ENCODE peak calls at places on chromosome 2, in five cellular contexts. Y is right lobe of liver, R is NB4, X is gastrocnemius medialis, P is tibial nerve. T is an unnamed sample.

GRCh38 chr2:18498531-18498930 is 61.9 kb downstream of the RDH14 start:
- DNase-seq in Y (no peak), R (no peak), X (no peak), P (no peak), T (no peak)

GRCh38 chr2:46849741-46850474 is 65.7 kb downstream of the MCFD2 start:
- DNase-seq in Y (no peak), R (no peak), X (no peak), P (no peak), T (peak)

GRCh38 chr2:187580462-187581124 is 26.4 kb upstream of the TFPI start:
- DNase-seq in Y (no peak), R (peak), X (no peak), P (no peak), T (no peak)

GRCh38 chr2:2872713-2873449 is 504.7 kb downstream of the EIPR1 start:
- DNase-seq in Y (no peak), R (no peak), X (no peak), P (no peak), T (no peak)

GRCh38 chr2:179050735-179051134 is 798 bp upstream of the CCDC141 start:
- DNase-seq in Y (no peak), R (no peak), X (no peak), P (no peak), T (no peak)

GRCh38 chr2:47735046-47735445 is 47.9 kb upstream of the MSH6 start:
- DNase-seq in Y (no peak), R (no peak), X (no peak), P (no peak), T (no peak)

GRCh38 chr2:146123256-146123655 is 1603.3 kb upstream of the ZEB2 start:
- DNase-seq in Y (no peak), R (no peak), X (no peak), P (no peak), T (no peak)

GRCh38 chr2:236507393-236508085 is 62.1 kb upstream of the ACKR3 start:
- DNase-seq in Y (no peak), R (no peak), X (no peak), P (no peak), T (no peak)

GRCh38 chr2:37816036-37816435 is 109.1 kb upstream of the RMDN2 start:
- DNase-seq in Y (no peak), R (no peak), X (no peak), P (no peak), T (no peak)

GRCh38 chr2:144166743-144167142 is 353.2 kb downstream of the ZEB2 start:
- DNase-seq in Y (no peak), R (no peak), X (no peak), P (no peak), T (no peak)

GRCh38 chr2:138209009-138209408 is 244.7 kb downstream of the HNMT start:
- DNase-seq in Y (no peak), R (no peak), X (no peak), P (no peak), T (no peak)

GRCh38 chr2:170605862-170606261 is 109.3 kb upstream of the SP5 start:
- DNase-seq in Y (no peak), R (no peak), X (no peak), P (no peak), T (no peak)

GRCh38 chr2:11145350-11145749 is 9.9 kb upstream of the SLC66A3 start:
- DNase-seq in Y (no peak), R (peak), X (no peak), P (no peak), T (no peak)

GRCh38 chr2:96144481-96145027 is 686 bp downstream of the DUSP2 start:
- DNase-seq in Y (no peak), R (peak), X (no peak), P (no peak), T (no peak)

GRCh38 chr2:120291464-120292311 is 39.0 kb downstream of the RALB start:
- DNase-seq in Y (no peak), R (no peak), X (no peak), P (no peak), T (no peak)

GRCh38 chr2:143629344-143629743 is 500.1 kb downstream of the ARHGAP15 start:
- DNase-seq in Y (no peak), R (peak), X (no peak), P (no peak), T (no peak)

GRCh38 chr2:188599140-188599539 is 307.5 kb downstream of the GULP1 start:
- DNase-seq in Y (no peak), R (no peak), X (no peak), P (no peak), T (no peak)

GRCh38 chr2:217873371-217873770 is 129.4 kb downstream of the TNS1 start:
- DNase-seq in Y (no peak), R (no peak), X (no peak), P (no peak), T (no peak)

GRCh38 chr2:44290271-44290670 is 15.0 kb downstream of the SLC3A1 start:
- DNase-seq in Y (no peak), R (no peak), X (no peak), P (no peak), T (no peak)

GRCh38 chr2:112600634-112601033 is 16.2 kb downstream of the CHCHD5 start:
- DNase-seq in Y (no peak), R (no peak), X (no peak), P (no peak), T (no peak)

GRCh38 chr2:231957913-231958763 is 3.4 kb upstream of the DIS3L2 start:
- DNase-seq in Y (no peak), R (no peak), X (no peak), P (no peak), T (no peak)

GRCh38 chr2:237700583-237701032 is 73.2 kb downstream of the LRRFIP1 start:
- DNase-seq in Y (no peak), R (peak), X (peak), P (no peak), T (peak)

GRCh38 chr2:3293221-3293620 is 84.4 kb downstream of the EIPR1 start:
- DNase-seq in Y (peak), R (no peak), X (no peak), P (no peak), T (no peak)

GRCh38 chr2:241763551-241764271 is 12.9 kb upstream of the GAL3ST2 start:
- DNase-seq in Y (no peak), R (peak), X (peak), P (no peak), T (no peak)

GRCh38 chr2:74587664-74588277 is 33.3 kb downstream of the DOK1 start:
- DNase-seq in Y (peak), R (peak), X (peak), P (peak), T (peak)

GRCh38 chr2:202064206-202064880 is 8.7 kb upstream of the KIAA2012 start:
- DNase-seq in Y (no peak), R (peak), X (no peak), P (no peak), T (no peak)

GRCh38 chr2:121346407-121346806 is 61.4 kb upstream of the TFCP2L1 start:
- DNase-seq in Y (no peak), R (no peak), X (no peak), P (no peak), T (no peak)

GRCh38 chr2:2574401-2575184 is 243.5 kb upstream of the MYT1L start:
- DNase-seq in Y (no peak), R (no peak), X (no peak), P (no peak), T (no peak)

DNA sequence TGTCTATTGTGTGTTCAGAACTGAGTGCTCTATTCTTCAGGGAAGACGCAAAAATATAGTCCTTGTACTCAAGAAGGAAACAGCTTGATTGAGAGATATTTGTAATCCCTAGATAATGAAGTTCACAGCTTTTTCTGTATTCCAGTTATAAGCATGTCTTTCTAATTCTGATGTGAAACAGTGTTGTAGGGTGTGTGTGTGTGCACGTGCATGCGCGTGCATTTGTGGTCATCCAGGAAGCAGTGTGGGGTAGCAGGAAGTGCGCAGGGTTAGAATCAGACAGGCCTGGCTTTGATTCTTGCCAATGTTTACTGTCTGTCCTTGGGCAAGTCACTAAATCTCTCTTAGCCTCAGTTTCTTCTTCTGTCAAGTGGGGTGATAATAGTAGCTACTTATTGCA is 87.9 kb downstream of the NPAS2 start:
- DNase-seq in Y (no peak), R (no peak), X (no peak), P (no peak), T (no peak)
- TF ChIP-seq CTCF in Y (no peak), R (no peak), X (no peak), P (no peak), T (no peak)

DNA sequence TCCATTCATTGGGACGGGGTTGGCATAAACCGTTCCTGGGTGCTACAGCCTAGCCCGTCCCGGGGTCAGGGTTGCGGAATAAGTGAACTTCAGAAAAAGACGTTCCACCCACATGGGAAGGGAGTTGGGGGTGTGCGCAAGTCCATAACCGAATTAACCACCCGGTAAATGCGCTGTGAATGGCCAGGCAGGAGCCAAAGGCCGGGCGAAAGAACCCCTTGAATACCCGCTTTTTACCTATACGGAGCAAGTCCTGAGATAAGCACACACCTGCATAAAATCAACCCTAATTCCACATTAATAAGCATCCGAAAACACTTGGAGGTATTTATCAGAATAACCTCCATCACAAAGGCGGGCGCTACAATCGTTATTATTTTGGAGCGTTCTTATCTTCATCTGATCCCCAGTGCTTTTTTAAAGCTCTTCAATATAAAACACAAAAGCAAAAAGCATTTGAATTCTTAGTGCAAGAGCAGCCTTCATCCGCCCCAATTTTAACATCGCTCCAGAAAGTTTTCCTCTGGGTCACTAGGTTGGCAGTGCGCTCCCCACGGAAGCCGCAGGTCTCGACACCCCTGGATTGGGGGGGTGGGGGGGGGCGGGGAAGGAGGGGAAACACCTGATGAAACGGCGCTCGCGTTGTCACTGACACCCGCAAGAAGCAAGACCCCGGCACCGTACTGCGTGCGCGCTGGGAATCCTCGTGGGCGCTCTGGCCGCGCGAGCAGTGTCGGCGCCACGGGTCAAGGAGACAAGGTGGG is 1.2 kb downstream of the SATB2 start:
- DNase-seq in Y (no peak), R (peak), X (no peak), P (no peak), T (no peak)
- H3K4me3 ChIP-seq in Y (peak), R (peak), X (peak), P (peak), T (peak)

GRCh38 chr2:12152888-12153287 is 406.5 kb downstream of the LPIN1 start:
- DNase-seq in Y (no peak), R (no peak), X (no peak), P (no peak), T (no peak)

GRCh38 chr2:12151716-12152115 is 405.3 kb downstream of the LPIN1 start:
- DNase-seq in Y (no peak), R (no peak), X (no peak), P (no peak), T (no peak)

GRCh38 chr2:12155308-12156061 is 409.1 kb downstream of the LPIN1 start:
- DNase-seq in Y (no peak), R (no peak), X (peak), P (no peak), T (peak)
- TF ChIP-seq POLR2A in Y (no peak), R (no peak), X (no peak), P (no peak), T (no peak)

GRCh38 chr2:181178130-181178529 is 197.7 kb downstream of the UBE2E3 start:
- DNase-seq in Y (no peak), R (no peak), X (no peak), P (no peak), T (no peak)

GRCh38 chr2:181176540-181176939 is 196.1 kb downstream of the UBE2E3 start:
- DNase-seq in Y (no peak), R (no peak), X (no peak), P (no peak), T (no peak)

GRCh38 chr2:181177376-181177775 is 197.0 kb downstream of the UBE2E3 start:
- DNase-seq in Y (no peak), R (no peak), X (no peak), P (no peak), T (no peak)

GRCh38 chr2:181174880-181175590 is 194.6 kb downstream of the UBE2E3 start:
- DNase-seq in Y (no peak), R (no peak), X (no peak), P (no peak), T (no peak)

GRCh38 chr2:181178823-181179412 is 198.5 kb downstream of the UBE2E3 start:
- DNase-seq in Y (no peak), R (peak), X (no peak), P (no peak), T (no peak)
- TF ChIP-seq CTCF in Y (peak), R (peak), X (no peak), P (no peak), T (peak)

GRCh38 chr2:207765960-207766582 is 3.6 kb downstream of the FZD5 start:
- DNase-seq in Y (no peak), R (no peak), X (no peak), P (no peak), T (no peak)
- H3K4me3 ChIP-seq in Y (peak), R (no peak), X (no peak), P (no peak), T (no peak)

T was measured in heart left ventricle.